ENCODE peak calls at places on chromosomes 16 and 17, in six cellular contexts. A is heart left ventricle, J is ovary, R is endothelial cell of umbilical vein, K is testis, T is body of pancreas. F is an unnamed sample.

GRCh38 chr17:42922335-42922734 is 21.7 kb downstream of the G6PC1 start:
- DNase-seq in R (no peak), J (no peak), T (no peak), K (no peak), A (no peak), F (no peak)

GRCh38 chr17:40191237-40192208 is 14.3 kb downstream of the RAPGEFL1 start:
- DNase-seq in A (peak), R (peak), T (peak), K (peak), J (peak), F (peak)

GRCh38 chr17:16419074-16419928 is 3.9 kb downstream of the TRPV2 start:
- DNase-seq in A (no peak), R (peak), J (no peak), T (peak), K (no peak), F (no peak)

GRCh38 chr17:64343833-64344637 is 46.6 kb downstream of the PECAM1 start:
- DNase-seq in A (peak), T (peak), R (peak), K (peak), J (peak), F (peak)

GRCh38 chr16:47493358-47494337 is 32.5 kb downstream of the PHKB start:
- DNase-seq in T (no peak), K (no peak), J (no peak), A (no peak), R (no peak), F (no peak)

GRCh38 chr16:83744521-83744981 is 63.2 kb upstream of the HSBP1 start:
- DNase-seq in K (peak), T (peak), J (no peak), R (no peak), A (peak), F (peak)

GRCh38 chr16:57764006-57764340 is 28.4 kb downstream of the KATNB1 start:
- DNase-seq in A (peak), R (no peak), K (no peak), T (no peak), J (no peak), F (no peak)

GRCh38 chr17:60960398-60961065 is 282.9 kb downstream of the BCAS3 start:
- DNase-seq in A (no peak), J (no peak), K (no peak), R (no peak), T (no peak), F (no peak)

GRCh38 chr16:24499193-24499814 is 40.1 kb upstream of the RBBP6 start:
- DNase-seq in J (no peak), T (peak), R (peak), K (peak), A (no peak), F (no peak)

DNA sequence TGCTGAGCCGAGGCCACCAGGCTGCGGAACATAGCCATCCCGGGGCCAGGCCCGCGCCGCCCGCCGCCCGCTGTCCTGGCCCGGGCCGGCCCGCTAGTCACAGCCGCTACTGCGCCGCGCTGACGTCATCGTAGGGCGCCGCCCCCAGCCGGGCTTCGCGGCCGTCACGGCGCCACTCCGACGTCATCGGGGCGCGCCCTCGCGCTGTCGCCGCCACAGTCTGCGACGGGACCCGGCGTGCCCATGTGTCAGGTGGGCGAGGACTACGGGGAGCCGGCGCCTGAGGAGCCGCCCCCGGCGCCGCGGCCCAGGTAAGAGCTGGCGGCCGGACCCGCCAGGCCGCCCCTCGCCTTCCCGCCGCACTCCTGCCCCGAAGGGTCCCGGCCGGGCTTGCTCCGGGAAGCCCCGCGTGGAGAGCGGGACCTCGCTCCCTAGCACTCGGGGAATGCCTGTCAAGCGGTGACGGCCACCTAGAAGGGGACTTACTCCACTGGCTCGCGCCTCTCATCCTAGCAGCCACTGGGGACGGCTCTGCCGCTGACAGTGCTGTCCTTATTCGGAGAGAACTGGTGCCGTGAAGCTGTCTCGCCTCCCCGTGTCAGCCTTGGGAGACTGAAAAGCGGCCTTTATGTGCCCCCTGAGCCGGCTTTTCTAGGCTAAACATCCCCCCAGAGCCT is at the start of the genes CTU2 and RNF166:
- DNase-seq in A (peak), T (peak), K (peak), R (peak), J (peak), F (peak)
- TF ChIP-seq POLR2A in A (peak), T (peak), K (no peak), R (peak), J (peak), F (peak)

DNA sequence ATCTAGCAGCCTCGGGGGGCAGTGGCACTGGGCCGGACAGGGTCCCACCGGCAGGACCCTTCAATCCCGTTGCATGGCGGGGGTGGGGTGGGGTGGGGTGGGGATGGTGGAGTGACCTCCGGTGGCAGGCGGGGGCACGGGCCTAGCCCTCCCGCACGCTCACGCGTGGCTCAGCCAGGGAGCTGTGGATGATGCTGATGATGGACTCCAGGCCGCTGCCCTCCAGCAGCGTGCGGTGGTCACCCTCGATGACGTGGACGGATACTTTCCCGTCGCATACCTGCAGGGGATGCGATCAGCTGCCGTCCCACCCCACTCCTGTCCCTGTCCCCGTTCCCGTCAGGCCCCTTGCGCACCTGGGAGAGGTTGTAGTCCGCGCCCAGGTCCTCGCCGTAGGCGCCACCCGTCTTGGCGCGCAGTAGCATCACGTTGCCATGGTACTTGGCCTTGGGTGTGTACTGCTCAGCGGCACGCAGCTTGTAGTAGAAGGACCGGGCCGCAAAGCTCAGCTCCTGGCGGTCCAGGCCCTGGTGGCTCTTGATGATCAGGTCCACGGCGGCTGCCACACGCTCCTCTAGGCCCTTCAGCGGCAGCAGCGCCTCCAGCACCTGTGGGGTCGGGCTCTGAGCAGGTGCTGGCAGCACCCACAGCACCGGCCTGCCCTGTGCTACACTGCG is 13.5 kb upstream of the DUS1L start:
- DNase-seq in R (no peak), T (no peak), A (no peak), J (no peak), K (no peak), F (no peak)
- TF ChIP-seq POLR2A in R (no peak), T (no peak), A (no peak), J (no peak), K (no peak), F (no peak)

GRCh38 chr17:73104450-73104849 is 12.0 kb upstream of the SLC39A11 start:
- DNase-seq in A (no peak), K (no peak), J (no peak), T (no peak), R (no peak), F (no peak)

GRCh38 chr17:73103661-73104335 is 11.3 kb upstream of the SLC39A11 start:
- DNase-seq in J (no peak), A (no peak), K (no peak), R (no peak), T (no peak), F (no peak)

GRCh38 chr17:73105448-73105847 is 13.0 kb upstream of the SLC39A11 start:
- DNase-seq in A (no peak), K (no peak), J (no peak), R (no peak), T (no peak), F (no peak)

GRCh38 chr17:73109603-73110002 is 17.1 kb upstream of the SLC39A11 start:
- DNase-seq in T (no peak), R (no peak), J (no peak), A (no peak), K (no peak), F (no peak)
- TF ChIP-seq POLR2A in T (no peak), R (no peak), J (no peak), A (no peak), K (no peak), F (no peak)

GRCh38 chr16:87838643-87839541 is 30.4 kb downstream of the SLC7A5 start:
- DNase-seq in T (no peak), K (no peak), A (peak), R (no peak), J (no peak), F (no peak)

GRCh38 chr16:87840462-87840978 is 28.8 kb downstream of the SLC7A5 start:
- DNase-seq in J (peak), R (no peak), K (no peak), A (peak), T (no peak), F (no peak)

GRCh38 chr16:87841608-87842208 is 27.6 kb downstream of the SLC7A5 start:
- DNase-seq in A (no peak), R (no peak), J (no peak), K (no peak), T (no peak), F (no peak)

GRCh38 chr16:87837627-87838289 is 31.5 kb downstream of the SLC7A5 start:
- DNase-seq in A (peak), R (no peak), J (peak), K (no peak), T (no peak), F (no peak)

GRCh38 chr16:87839542-87840461 is 29.5 kb downstream of the SLC7A5 start:
- DNase-seq in T (no peak), J (peak), R (peak), K (no peak), A (peak), F (no peak)
- TF ChIP-seq POLR2A in T (no peak), J (no peak), R (no peak), K (no peak), A (no peak), F (no peak)

DNA sequence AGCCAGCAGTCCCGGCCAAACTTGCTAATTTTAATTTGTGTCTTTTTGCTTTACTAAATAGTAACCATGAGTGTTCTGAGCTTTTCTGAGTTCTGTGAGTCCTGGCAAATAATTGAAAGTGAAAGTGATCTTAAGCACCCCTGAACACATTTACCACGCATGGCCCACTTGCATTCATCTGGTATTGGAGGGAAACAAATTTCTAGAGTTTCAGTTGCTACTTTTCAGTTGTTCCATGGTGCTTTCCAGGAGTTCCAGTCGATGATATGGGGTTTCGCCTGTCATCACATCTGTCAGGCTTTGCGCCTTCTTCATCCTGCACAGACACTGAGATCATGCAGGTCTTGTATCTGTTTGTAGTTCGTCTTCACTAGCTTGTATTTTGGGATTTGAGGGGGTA is 44.1 kb downstream of the CRLF3 start:
- DNase-seq in K (no peak), A (no peak), J (no peak), T (no peak), R (no peak), F (no peak)
- TF ChIP-seq POLR2A in K (no peak), A (no peak), J (no peak), T (no peak), R (no peak), F (no peak)

DNA sequence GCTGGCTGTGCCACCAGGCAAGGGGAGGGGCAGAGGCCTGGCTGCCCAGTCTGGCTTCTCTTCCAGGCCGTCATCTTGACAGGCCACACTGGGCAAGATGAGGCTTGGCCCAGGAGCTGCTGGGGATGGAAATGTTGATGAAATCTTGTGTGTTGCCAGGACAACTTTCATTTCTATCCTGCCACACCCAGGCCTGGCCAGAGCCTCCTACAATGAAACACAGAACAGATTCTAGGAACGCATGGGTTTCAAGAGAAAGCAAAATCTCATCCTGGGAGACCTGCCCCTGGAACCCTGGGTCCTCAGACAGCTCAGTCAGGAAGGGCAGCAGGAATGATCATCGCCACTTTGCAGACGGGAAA is 9.3 kb downstream of the HEXIM2 start:
- DNase-seq in T (peak), R (peak), A (peak), J (no peak), K (no peak), F (peak)
- TF ChIP-seq POLR2A in T (peak), R (no peak), A (no peak), J (no peak), K (no peak), F (peak)

GRCh38 chr16:28184625-28185024 is 27.1 kb downstream of the XPO6 start:
- DNase-seq in J (no peak), K (no peak), R (no peak), T (no peak), A (no peak), F (no peak)

GRCh38 chr16:28189237-28189636 is 22.5 kb downstream of the XPO6 start:
- DNase-seq in R (no peak), J (no peak), A (no peak), K (no peak), T (no peak), F (no peak)

GRCh38 chr16:28186752-28187151 is 25.0 kb downstream of the XPO6 start:
- DNase-seq in T (no peak), K (no peak), R (no peak), J (no peak), A (no peak), F (no peak)

GRCh38 chr16:28188085-28188916 is 23.5 kb downstream of the XPO6 start:
- DNase-seq in T (no peak), K (no peak), J (no peak), R (no peak), A (no peak), F (no peak)

GRCh38 chr16:28187595-28188004 is 24.2 kb downstream of the XPO6 start:
- DNase-seq in R (no peak), J (no peak), T (no peak), A (no peak), K (no peak), F (no peak)
- TF ChIP-seq POLR2A in R (no peak), J (no peak), T (no peak), A (no peak), K (no peak), F (no peak)

GRCh38 chr17:47821424-47822379 is at the start of gene OSBPL7:
- DNase-seq in A (peak), J (peak), K (peak), R (peak), T (peak), F (peak)
- TF ChIP-seq POLR2A in A (peak), J (no peak), K (no peak), R (peak), T (peak), F (no peak)

DNA sequence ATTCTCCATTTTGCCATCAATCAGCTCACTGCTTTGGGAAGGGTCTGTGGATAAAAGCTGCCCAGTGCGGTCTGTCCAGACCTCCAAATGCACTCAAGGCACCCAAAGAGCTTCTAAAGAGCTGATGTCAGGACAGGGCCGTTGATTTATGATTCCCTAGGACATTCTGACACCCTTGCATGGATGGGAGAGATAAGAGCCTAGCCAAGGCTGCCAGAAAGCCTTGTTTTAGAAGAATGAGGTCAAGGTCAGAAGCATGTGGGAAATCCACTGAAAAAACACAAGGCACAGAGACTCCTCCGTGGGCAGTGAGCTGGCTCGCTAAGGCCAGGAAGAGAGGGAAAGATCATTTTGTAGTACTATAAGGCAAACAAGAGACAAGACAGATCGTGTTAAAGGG is 214.0 kb downstream of the CDH11 start:
- DNase-seq in T (peak), J (peak), R (no peak), A (no peak), K (peak), F (no peak)
- TF ChIP-seq POLR2A in T (no peak), J (no peak), R (no peak), A (no peak), K (no peak), F (no peak)